ENCODE peak calls at places on chromosomes 6 and 20, in five cellular contexts. T is kidney, A is AG04450, Q is GM23338, C is mucosa of descending colon. U is an unnamed sample.

GRCh38 chr6:151765444-151765886 is 42.0 kb upstream of the ESR1 start:
- DNase-seq in T (no peak), A (peak; percentile 37), Q (peak; percentile 82), C (no peak), U (peak; percentile 65)

GRCh38 chr20:63500902-63501817 is 2.3 kb upstream of the EEF1A2 start:
- DNase-seq in T (no peak), A (no peak), Q (no peak), C (peak; percentile 40), U (no peak)

GRCh38 chr20:45405566-45406259 is 2.4 kb upstream of the DBNDD2 start:
- DNase-seq in T (peak; percentile 78), A (no peak), Q (peak; percentile 67), C (peak; percentile 71), U (no peak)

GRCh38 chr6:162234631-162235030 is 492.9 kb downstream of the PRKN start:
- DNase-seq in T (no peak), A (no peak), Q (no peak), C (no peak), U (no peak)

GRCh38 chr6:79672631-79673065 is 41.5 kb downstream of the SH3BGRL2 start:
- DNase-seq in T (no peak), A (no peak), Q (peak; percentile 66), C (no peak), U (no peak)

GRCh38 chr6:44049989-44050871 is 77.0 kb downstream of the MRPL14 start:
- DNase-seq in T (peak; percentile 45), A (no peak), Q (no peak), C (no peak), U (no peak)

GRCh38 chr6:142781124-142781523 is 163.9 kb downstream of the HIVEP2 start:
- DNase-seq in T (no peak), A (no peak), Q (no peak), C (no peak), U (no peak)

GRCh38 chr6:16227048-16227562 is 11.3 kb upstream of the GMPR start:
- DNase-seq in T (peak; percentile 70), A (no peak), Q (no peak), C (no peak), U (no peak)

GRCh38 chr6:2061880-2062279 is 183.5 kb downstream of the GMDS start:
- DNase-seq in T (no peak), A (no peak), Q (no peak), C (no peak), U (no peak)

GRCh38 chr6:27791182-27791939 is 120.8 kb downstream of the OR2B2 start:
- DNase-seq in T (peak; percentile 67), A (no peak), Q (peak; percentile 82), C (no peak), U (peak; percentile 49)

GRCh38 chr6:145948328-145948727 is 15.8 kb downstream of the SHPRH start:
- DNase-seq in T (no peak), A (no peak), Q (no peak), C (no peak), U (no peak)

DNA sequence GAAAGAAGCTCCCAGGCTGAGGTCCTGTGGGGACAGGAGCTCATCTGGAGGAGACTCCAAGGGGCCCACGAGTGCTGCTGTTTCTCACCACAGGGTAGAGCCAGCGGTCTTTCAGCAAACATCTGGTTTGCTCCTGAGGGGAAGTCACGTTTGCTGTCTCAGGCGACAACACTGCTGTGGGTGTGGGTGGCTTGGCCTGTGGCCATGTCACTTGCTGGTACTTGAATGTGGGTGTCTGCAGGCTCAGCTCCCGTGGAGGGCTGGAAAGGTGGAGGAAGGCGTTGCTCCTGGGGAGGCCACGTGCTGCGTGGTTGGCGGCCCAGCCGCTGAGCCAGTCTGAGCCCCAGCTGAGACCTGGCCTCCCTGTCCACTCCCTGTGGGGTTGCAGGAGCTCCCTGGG is 52.8 kb upstream of the MPC1 start:
- DNase-seq in T (no peak), A (no peak), Q (no peak), C (no peak), U (no peak)
- TF ChIP-seq CTCF in T (no peak), A (no peak), Q (no peak), C (no peak), U (no peak)

DNA sequence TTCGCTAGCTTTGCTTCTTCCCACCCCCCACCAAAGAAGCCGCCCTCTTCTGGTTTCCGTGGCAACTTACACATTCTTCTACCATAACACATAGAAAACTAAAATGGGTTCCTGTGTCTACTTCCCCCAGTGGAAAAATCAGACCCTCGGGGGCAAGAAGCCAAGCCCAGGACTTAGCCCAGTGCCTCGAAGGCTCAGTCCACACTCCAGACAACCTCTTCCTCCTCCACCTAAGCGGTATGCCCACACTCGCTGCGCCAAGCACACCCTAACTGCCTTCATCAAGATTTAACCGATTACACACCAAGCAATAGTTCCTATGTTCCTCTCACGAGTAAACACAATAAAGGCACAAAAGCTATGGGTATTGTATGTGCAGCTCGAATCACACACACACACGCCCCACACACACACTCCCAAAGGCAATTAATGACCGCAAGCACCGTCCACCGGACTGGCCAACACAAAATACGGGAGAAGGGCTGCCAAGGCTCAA is 537 bp downstream of the PPIL4 start:
- DNase-seq in T (peak; percentile 76), A (peak; percentile 41), Q (peak; percentile 64), C (no peak), U (no peak)
- TF ChIP-seq CTCF in T (no peak), A (no peak), Q (no peak), C (no peak), U (no peak)

GRCh38 chr6:147058786-147059434 is 145.3 kb upstream of the STXBP5 start:
- DNase-seq in T (no peak), A (no peak), Q (no peak), C (no peak), U (no peak)
- TF ChIP-seq CTCF in T (no peak), A (no peak), Q (no peak), C (no peak), U (no peak)

DNA sequence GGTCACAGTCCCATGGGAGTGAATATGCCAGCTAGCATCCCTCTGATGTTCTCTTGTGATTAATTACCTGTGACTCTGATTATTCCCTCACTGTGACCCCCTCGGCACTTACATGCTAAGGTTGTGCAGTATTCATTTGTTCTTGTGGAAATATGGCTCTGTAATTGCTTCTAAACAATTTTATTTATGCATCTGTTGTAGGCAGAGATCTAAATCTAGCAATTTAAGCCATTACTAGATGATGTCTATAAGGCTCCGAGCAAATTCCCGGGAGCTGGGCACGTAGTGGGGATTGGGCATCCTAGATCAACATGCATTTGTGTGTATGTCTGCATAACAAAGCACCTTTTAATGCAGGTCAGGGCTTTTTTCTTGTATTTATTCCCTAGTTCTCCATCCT is 961.7 kb downstream of the KIF16B start:
- DNase-seq in T (no peak), A (no peak), Q (no peak), C (no peak), U (no peak)
- TF ChIP-seq CTCF in T (no peak), A (no peak), Q (no peak), C (no peak), U (no peak)

GRCh38 chr6:116847234-116847633 is 18.4 kb upstream of the GPRC6A start:
- DNase-seq in T (no peak), A (no peak), Q (peak; percentile 52), C (no peak), U (no peak)
- TF ChIP-seq CTCF in T (peak; percentile 9), A (peak; percentile 32), Q (no peak), C (no peak), U (no peak)

GRCh38 chr20:49377326-49377725 is 99.5 kb upstream of the ZNFX1 start:
- DNase-seq in T (no peak), A (no peak), Q (no peak), C (no peak), U (no peak)

GRCh38 chr20:49379338-49379737 is 101.5 kb upstream of the ZNFX1 start:
- DNase-seq in T (no peak), A (no peak), Q (no peak), C (no peak), U (no peak)

GRCh38 chr20:49381558-49382493 is 100.6 kb downstream of the KCNB1 start:
- DNase-seq in T (peak; percentile 83), A (no peak), Q (no peak), C (no peak), U (no peak)

GRCh38 chr20:49384437-49385434 is 97.7 kb downstream of the KCNB1 start:
- DNase-seq in T (peak; percentile 86), A (no peak), Q (peak; percentile 98), C (peak; percentile 56), U (no peak)

GRCh38 chr20:49380245-49380875 is 102.1 kb downstream of the KCNB1 start:
- DNase-seq in T (no peak), A (no peak), Q (peak; percentile 82), C (no peak), U (no peak)
- TF ChIP-seq CTCF in T (no peak), A (no peak), Q (no peak), C (no peak), U (no peak)

GRCh38 chr20:58892126-58892931 is 39.8 kb downstream of the GNAS start:
- DNase-seq in T (peak; percentile 94), A (no peak), Q (peak; percentile 78), C (peak; percentile 88), U (no peak)
- TF ChIP-seq CTCF in T (no peak), A (no peak), Q (no peak), C (no peak), U (peak; percentile 3)

DNA sequence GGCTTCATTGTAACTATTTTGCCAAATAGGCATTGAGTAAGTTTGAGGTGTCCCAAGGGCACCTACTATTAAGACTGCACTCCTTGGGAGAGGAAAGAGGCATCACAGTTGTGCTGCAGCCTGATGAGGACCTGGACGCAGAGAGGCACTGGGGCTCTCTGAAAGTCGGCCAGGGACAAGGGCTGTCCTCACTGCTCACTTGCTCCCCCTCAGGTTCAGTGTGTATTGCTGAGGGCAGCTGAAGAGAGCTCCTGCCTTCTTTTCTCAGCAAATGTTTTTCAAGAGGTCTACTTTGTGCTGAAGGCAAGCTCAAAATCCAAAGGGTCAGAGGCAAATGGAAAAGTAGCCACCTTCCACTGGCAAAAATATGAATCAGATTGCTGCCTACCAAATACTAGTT is 331.8 kb downstream of the RIMS1 start:
- DNase-seq in T (peak; percentile 44), A (no peak), Q (peak; percentile 83), C (no peak), U (no peak)
- TF ChIP-seq CTCF in T (no peak), A (peak; percentile 65), Q (peak; percentile 65), C (no peak), U (peak; percentile 28)

GRCh38 chr20:32449890-32450401 is 91.8 kb downstream of the ASXL1 start:
- DNase-seq in T (peak; percentile 66), A (no peak), Q (no peak), C (peak; percentile 22), U (no peak)

GRCh38 chr20:32451682-32452461 is 93.7 kb downstream of the ASXL1 start:
- DNase-seq in T (peak; percentile 65), A (no peak), Q (no peak), C (peak; percentile 30), U (no peak)

GRCh38 chr20:32451340-32451681 is 93.2 kb downstream of the ASXL1 start:
- DNase-seq in T (no peak), A (no peak), Q (no peak), C (peak; percentile 14), U (no peak)

GRCh38 chr20:32449057-32449889 is 91.1 kb downstream of the ASXL1 start:
- DNase-seq in T (no peak), A (no peak), Q (no peak), C (peak; percentile 25), U (no peak)

GRCh38 chr20:32450484-32451061 is 92.4 kb downstream of the ASXL1 start:
- DNase-seq in T (peak; percentile 59), A (no peak), Q (no peak), C (peak; percentile 17), U (no peak)
- TF ChIP-seq CTCF in T (no peak), A (no peak), Q (no peak), C (no peak), U (no peak)